ENCODE peak calls at places on chromosomes 16 and 17, in seven cellular contexts. One of them, this sample, is unnamed.

GRCh38 chr17:40071720-40072480 is 9.1 kb downstream of the THRA start:
- DNase-seq in left ventricle myocardium superior: peak; percentile 79
- DNase-seq in amniotic stem cell: no peak
- DNase-seq in stimulated activated CD8-positive, alpha-beta memory T cell treated with anti-CD3 and anti-CD28 coated beads, Interleukin-2, amount 100 ng/mL, for 48 hours: no peak
- DNase-seq in activated naive CD4-positive, alpha-beta T cell treated with anti-CD3 and anti-CD28 coated beads, Interleukin-2, amount 50 U/mL, for 16 hours: no peak
- DNase-seq in non-pigmented ciliary epithelial cell: no peak
- DNase-seq in AML-193: peak; percentile 47
- DNase-seq in this sample: no peak

GRCh38 chr17:47803751-47804150 is 17.8 kb downstream of the OSBPL7 start:
- DNase-seq in left ventricle myocardium superior: no peak
- DNase-seq in amniotic stem cell: no peak
- DNase-seq in stimulated activated CD8-positive, alpha-beta memory T cell treated with anti-CD3 and anti-CD28 coated beads, Interleukin-2, amount 100 ng/mL, for 48 hours: no peak
- DNase-seq in activated naive CD4-positive, alpha-beta T cell treated with anti-CD3 and anti-CD28 coated beads, Interleukin-2, amount 50 U/mL, for 16 hours: no peak
- DNase-seq in non-pigmented ciliary epithelial cell: no peak
- DNase-seq in AML-193: no peak
- DNase-seq in this sample: no peak

GRCh38 chr17:72518810-72519597 is 398.2 kb downstream of the SOX9 start:
- DNase-seq in left ventricle myocardium superior: no peak
- DNase-seq in amniotic stem cell: no peak
- DNase-seq in stimulated activated CD8-positive, alpha-beta memory T cell treated with anti-CD3 and anti-CD28 coated beads, Interleukin-2, amount 100 ng/mL, for 48 hours: no peak
- DNase-seq in activated naive CD4-positive, alpha-beta T cell treated with anti-CD3 and anti-CD28 coated beads, Interleukin-2, amount 50 U/mL, for 16 hours: no peak
- DNase-seq in non-pigmented ciliary epithelial cell: no peak
- DNase-seq in AML-193: no peak
- DNase-seq in this sample: no peak

GRCh38 chr17:41996855-41997164 is 20.4 kb downstream of the DNAJC7 start:
- DNase-seq in left ventricle myocardium superior: no peak
- DNase-seq in amniotic stem cell: no peak
- DNase-seq in stimulated activated CD8-positive, alpha-beta memory T cell treated with anti-CD3 and anti-CD28 coated beads, Interleukin-2, amount 100 ng/mL, for 48 hours: no peak
- DNase-seq in activated naive CD4-positive, alpha-beta T cell treated with anti-CD3 and anti-CD28 coated beads, Interleukin-2, amount 50 U/mL, for 16 hours: no peak
- DNase-seq in non-pigmented ciliary epithelial cell: no peak
- DNase-seq in AML-193: no peak
- DNase-seq in this sample: no peak

GRCh38 chr16:3276679-3277078 is 6.6 kb upstream of the ZNF263 start:
- DNase-seq in left ventricle myocardium superior: no peak
- DNase-seq in amniotic stem cell: no peak
- DNase-seq in stimulated activated CD8-positive, alpha-beta memory T cell treated with anti-CD3 and anti-CD28 coated beads, Interleukin-2, amount 100 ng/mL, for 48 hours: no peak
- DNase-seq in activated naive CD4-positive, alpha-beta T cell treated with anti-CD3 and anti-CD28 coated beads, Interleukin-2, amount 50 U/mL, for 16 hours: no peak
- DNase-seq in non-pigmented ciliary epithelial cell: no peak
- DNase-seq in AML-193: no peak
- DNase-seq in this sample: no peak

GRCh38 chr17:29827179-29827578 is 102.8 kb downstream of the SSH2 start:
- DNase-seq in left ventricle myocardium superior: no peak
- DNase-seq in amniotic stem cell: no peak
- DNase-seq in stimulated activated CD8-positive, alpha-beta memory T cell treated with anti-CD3 and anti-CD28 coated beads, Interleukin-2, amount 100 ng/mL, for 48 hours: no peak
- DNase-seq in activated naive CD4-positive, alpha-beta T cell treated with anti-CD3 and anti-CD28 coated beads, Interleukin-2, amount 50 U/mL, for 16 hours: no peak
- DNase-seq in non-pigmented ciliary epithelial cell: no peak
- DNase-seq in AML-193: no peak
- DNase-seq in this sample: no peak

GRCh38 chr17:66491213-66491612 is 188.8 kb downstream of the PRKCA start:
- DNase-seq in left ventricle myocardium superior: no peak
- DNase-seq in amniotic stem cell: no peak
- DNase-seq in stimulated activated CD8-positive, alpha-beta memory T cell treated with anti-CD3 and anti-CD28 coated beads, Interleukin-2, amount 100 ng/mL, for 48 hours: no peak
- DNase-seq in activated naive CD4-positive, alpha-beta T cell treated with anti-CD3 and anti-CD28 coated beads, Interleukin-2, amount 50 U/mL, for 16 hours: no peak
- DNase-seq in non-pigmented ciliary epithelial cell: no peak
- DNase-seq in AML-193: no peak
- DNase-seq in this sample: no peak

GRCh38 chr17:41655611-41656111 is 31.3 kb upstream of the KRT17 start:
- DNase-seq in left ventricle myocardium superior: no peak
- DNase-seq in amniotic stem cell: no peak
- DNase-seq in stimulated activated CD8-positive, alpha-beta memory T cell treated with anti-CD3 and anti-CD28 coated beads, Interleukin-2, amount 100 ng/mL, for 48 hours: no peak
- DNase-seq in activated naive CD4-positive, alpha-beta T cell treated with anti-CD3 and anti-CD28 coated beads, Interleukin-2, amount 50 U/mL, for 16 hours: no peak
- DNase-seq in non-pigmented ciliary epithelial cell: no peak
- DNase-seq in AML-193: no peak
- DNase-seq in this sample: no peak

GRCh38 chr16:77183137-77183536 is 7.9 kb upstream of the MON1B start:
- DNase-seq in left ventricle myocardium superior: no peak
- DNase-seq in amniotic stem cell: no peak
- DNase-seq in stimulated activated CD8-positive, alpha-beta memory T cell treated with anti-CD3 and anti-CD28 coated beads, Interleukin-2, amount 100 ng/mL, for 48 hours: no peak
- DNase-seq in activated naive CD4-positive, alpha-beta T cell treated with anti-CD3 and anti-CD28 coated beads, Interleukin-2, amount 50 U/mL, for 16 hours: no peak
- DNase-seq in non-pigmented ciliary epithelial cell: no peak
- DNase-seq in AML-193: no peak
- DNase-seq in this sample: no peak

GRCh38 chr17:45370949-45371413 is 54.2 kb upstream of the MAP3K14 start:
- DNase-seq in left ventricle myocardium superior: no peak
- DNase-seq in amniotic stem cell: no peak
- DNase-seq in stimulated activated CD8-positive, alpha-beta memory T cell treated with anti-CD3 and anti-CD28 coated beads, Interleukin-2, amount 100 ng/mL, for 48 hours: no peak
- DNase-seq in activated naive CD4-positive, alpha-beta T cell treated with anti-CD3 and anti-CD28 coated beads, Interleukin-2, amount 50 U/mL, for 16 hours: no peak
- DNase-seq in non-pigmented ciliary epithelial cell: no peak
- DNase-seq in AML-193: no peak
- DNase-seq in this sample: no peak

GRCh38 chr16:68475071-68475470 is 26.8 kb upstream of the SMPD3 start:
- DNase-seq in left ventricle myocardium superior: no peak
- DNase-seq in amniotic stem cell: no peak
- DNase-seq in stimulated activated CD8-positive, alpha-beta memory T cell treated with anti-CD3 and anti-CD28 coated beads, Interleukin-2, amount 100 ng/mL, for 48 hours: no peak
- DNase-seq in activated naive CD4-positive, alpha-beta T cell treated with anti-CD3 and anti-CD28 coated beads, Interleukin-2, amount 50 U/mL, for 16 hours: no peak
- DNase-seq in non-pigmented ciliary epithelial cell: no peak
- DNase-seq in AML-193: no peak
- DNase-seq in this sample: no peak

GRCh38 chr16:85940214-85940613 is 41.3 kb downstream of the IRF8 start:
- DNase-seq in left ventricle myocardium superior: no peak
- DNase-seq in amniotic stem cell: no peak
- DNase-seq in stimulated activated CD8-positive, alpha-beta memory T cell treated with anti-CD3 and anti-CD28 coated beads, Interleukin-2, amount 100 ng/mL, for 48 hours: no peak
- DNase-seq in activated naive CD4-positive, alpha-beta T cell treated with anti-CD3 and anti-CD28 coated beads, Interleukin-2, amount 50 U/mL, for 16 hours: no peak
- DNase-seq in non-pigmented ciliary epithelial cell: no peak
- DNase-seq in AML-193: no peak
- DNase-seq in this sample: no peak

GRCh38 chr16:86763819-86764218 is 185.5 kb downstream of the FOXL1 start:
- DNase-seq in left ventricle myocardium superior: no peak
- DNase-seq in amniotic stem cell: no peak
- DNase-seq in stimulated activated CD8-positive, alpha-beta memory T cell treated with anti-CD3 and anti-CD28 coated beads, Interleukin-2, amount 100 ng/mL, for 48 hours: no peak
- DNase-seq in activated naive CD4-positive, alpha-beta T cell treated with anti-CD3 and anti-CD28 coated beads, Interleukin-2, amount 50 U/mL, for 16 hours: no peak
- DNase-seq in non-pigmented ciliary epithelial cell: no peak
- DNase-seq in AML-193: no peak
- DNase-seq in this sample: no peak

GRCh38 chr16:53099318-53100130 is 44.7 kb downstream of the CHD9 start:
- DNase-seq in left ventricle myocardium superior: peak; percentile 95
- DNase-seq in amniotic stem cell: peak; percentile 73
- DNase-seq in stimulated activated CD8-positive, alpha-beta memory T cell treated with anti-CD3 and anti-CD28 coated beads, Interleukin-2, amount 100 ng/mL, for 48 hours: peak; percentile 47
- DNase-seq in activated naive CD4-positive, alpha-beta T cell treated with anti-CD3 and anti-CD28 coated beads, Interleukin-2, amount 50 U/mL, for 16 hours: peak; percentile 28
- DNase-seq in non-pigmented ciliary epithelial cell: no peak
- DNase-seq in AML-193: peak; percentile 77
- DNase-seq in this sample: peak; percentile 10

GRCh38 chr17:68539536-68540469 is 27.6 kb downstream of the PRKAR1A start:
- DNase-seq in left ventricle myocardium superior: no peak
- DNase-seq in amniotic stem cell: no peak
- DNase-seq in stimulated activated CD8-positive, alpha-beta memory T cell treated with anti-CD3 and anti-CD28 coated beads, Interleukin-2, amount 100 ng/mL, for 48 hours: no peak
- DNase-seq in activated naive CD4-positive, alpha-beta T cell treated with anti-CD3 and anti-CD28 coated beads, Interleukin-2, amount 50 U/mL, for 16 hours: no peak
- DNase-seq in non-pigmented ciliary epithelial cell: no peak
- DNase-seq in AML-193: no peak
- DNase-seq in this sample: no peak

GRCh38 chr17:83053779-83054451 is 25.5 kb upstream of the METRNL start:
- DNase-seq in left ventricle myocardium superior: no peak
- DNase-seq in amniotic stem cell: no peak
- DNase-seq in stimulated activated CD8-positive, alpha-beta memory T cell treated with anti-CD3 and anti-CD28 coated beads, Interleukin-2, amount 100 ng/mL, for 48 hours: peak; percentile 26
- DNase-seq in activated naive CD4-positive, alpha-beta T cell treated with anti-CD3 and anti-CD28 coated beads, Interleukin-2, amount 50 U/mL, for 16 hours: no peak
- DNase-seq in non-pigmented ciliary epithelial cell: no peak
- DNase-seq in AML-193: peak; percentile 89
- DNase-seq in this sample: no peak

GRCh38 chr17:56893503-56893902 is 20.3 kb downstream of the TRIM25 start:
- DNase-seq in left ventricle myocardium superior: no peak
- DNase-seq in amniotic stem cell: no peak
- DNase-seq in stimulated activated CD8-positive, alpha-beta memory T cell treated with anti-CD3 and anti-CD28 coated beads, Interleukin-2, amount 100 ng/mL, for 48 hours: no peak
- DNase-seq in activated naive CD4-positive, alpha-beta T cell treated with anti-CD3 and anti-CD28 coated beads, Interleukin-2, amount 50 U/mL, for 16 hours: no peak
- DNase-seq in non-pigmented ciliary epithelial cell: no peak
- DNase-seq in AML-193: no peak
- DNase-seq in this sample: no peak

GRCh38 chr16:10027553-10027952 is 154.7 kb downstream of the GRIN2A start:
- DNase-seq in left ventricle myocardium superior: no peak
- DNase-seq in amniotic stem cell: no peak
- DNase-seq in stimulated activated CD8-positive, alpha-beta memory T cell treated with anti-CD3 and anti-CD28 coated beads, Interleukin-2, amount 100 ng/mL, for 48 hours: no peak
- DNase-seq in activated naive CD4-positive, alpha-beta T cell treated with anti-CD3 and anti-CD28 coated beads, Interleukin-2, amount 50 U/mL, for 16 hours: no peak
- DNase-seq in non-pigmented ciliary epithelial cell: no peak
- DNase-seq in AML-193: no peak
- DNase-seq in this sample: no peak

GRCh38 chr17:72152392-72152727 is 31.5 kb downstream of the SOX9 start:
- DNase-seq in left ventricle myocardium superior: no peak
- DNase-seq in amniotic stem cell: no peak
- DNase-seq in stimulated activated CD8-positive, alpha-beta memory T cell treated with anti-CD3 and anti-CD28 coated beads, Interleukin-2, amount 100 ng/mL, for 48 hours: no peak
- DNase-seq in activated naive CD4-positive, alpha-beta T cell treated with anti-CD3 and anti-CD28 coated beads, Interleukin-2, amount 50 U/mL, for 16 hours: no peak
- DNase-seq in non-pigmented ciliary epithelial cell: no peak
- DNase-seq in AML-193: no peak
- DNase-seq in this sample: no peak

GRCh38 chr17:73650147-73650546 is 5.9 kb upstream of the SDK2 start:
- DNase-seq in left ventricle myocardium superior: no peak
- DNase-seq in amniotic stem cell: no peak
- DNase-seq in stimulated activated CD8-positive, alpha-beta memory T cell treated with anti-CD3 and anti-CD28 coated beads, Interleukin-2, amount 100 ng/mL, for 48 hours: no peak
- DNase-seq in activated naive CD4-positive, alpha-beta T cell treated with anti-CD3 and anti-CD28 coated beads, Interleukin-2, amount 50 U/mL, for 16 hours: no peak
- DNase-seq in non-pigmented ciliary epithelial cell: no peak
- DNase-seq in AML-193: peak; percentile 47
- DNase-seq in this sample: no peak

GRCh38 chr16:2507052-2507678 is 6.6 kb upstream of the ATP6V0C start:
- DNase-seq in left ventricle myocardium superior: peak; percentile 67
- DNase-seq in amniotic stem cell: no peak
- DNase-seq in stimulated activated CD8-positive, alpha-beta memory T cell treated with anti-CD3 and anti-CD28 coated beads, Interleukin-2, amount 100 ng/mL, for 48 hours: no peak
- DNase-seq in activated naive CD4-positive, alpha-beta T cell treated with anti-CD3 and anti-CD28 coated beads, Interleukin-2, amount 50 U/mL, for 16 hours: no peak
- DNase-seq in non-pigmented ciliary epithelial cell: no peak
- DNase-seq in AML-193: no peak
- DNase-seq in this sample: no peak

GRCh38 chr17:27586203-27586701 is 44.7 kb upstream of the LGALS9 start:
- DNase-seq in left ventricle myocardium superior: no peak
- DNase-seq in amniotic stem cell: peak; percentile 29
- DNase-seq in stimulated activated CD8-positive, alpha-beta memory T cell treated with anti-CD3 and anti-CD28 coated beads, Interleukin-2, amount 100 ng/mL, for 48 hours: no peak
- DNase-seq in activated naive CD4-positive, alpha-beta T cell treated with anti-CD3 and anti-CD28 coated beads, Interleukin-2, amount 50 U/mL, for 16 hours: no peak
- DNase-seq in non-pigmented ciliary epithelial cell: no peak
- DNase-seq in AML-193: no peak
- DNase-seq in this sample: no peak

GRCh38 chr17:28875856-28876564 is 21.2 kb downstream of the ERAL1 start:
- DNase-seq in left ventricle myocardium superior: peak; percentile 6
- DNase-seq in amniotic stem cell: no peak
- DNase-seq in stimulated activated CD8-positive, alpha-beta memory T cell treated with anti-CD3 and anti-CD28 coated beads, Interleukin-2, amount 100 ng/mL, for 48 hours: no peak
- DNase-seq in activated naive CD4-positive, alpha-beta T cell treated with anti-CD3 and anti-CD28 coated beads, Interleukin-2, amount 50 U/mL, for 16 hours: no peak
- DNase-seq in non-pigmented ciliary epithelial cell: no peak
- DNase-seq in AML-193: no peak
- DNase-seq in this sample: no peak

GRCh38 chr17:80009391-80010282 is 26.0 kb downstream of the TBC1D16 start:
- DNase-seq in left ventricle myocardium superior: no peak
- DNase-seq in amniotic stem cell: no peak
- DNase-seq in stimulated activated CD8-positive, alpha-beta memory T cell treated with anti-CD3 and anti-CD28 coated beads, Interleukin-2, amount 100 ng/mL, for 48 hours: no peak
- DNase-seq in activated naive CD4-positive, alpha-beta T cell treated with anti-CD3 and anti-CD28 coated beads, Interleukin-2, amount 50 U/mL, for 16 hours: no peak
- DNase-seq in non-pigmented ciliary epithelial cell: no peak
- DNase-seq in AML-193: no peak
- DNase-seq in this sample: no peak

GRCh38 chr17:19646788-19647696 is 1.5 kb upstream of the ALDH3A2 start:
- DNase-seq in left ventricle myocardium superior: no peak
- DNase-seq in amniotic stem cell: no peak
- DNase-seq in stimulated activated CD8-positive, alpha-beta memory T cell treated with anti-CD3 and anti-CD28 coated beads, Interleukin-2, amount 100 ng/mL, for 48 hours: no peak
- DNase-seq in activated naive CD4-positive, alpha-beta T cell treated with anti-CD3 and anti-CD28 coated beads, Interleukin-2, amount 50 U/mL, for 16 hours: no peak
- DNase-seq in non-pigmented ciliary epithelial cell: no peak
- DNase-seq in AML-193: no peak
- DNase-seq in this sample: no peak

GRCh38 chr16:72902276-72902675 is 145.7 kb downstream of the ZFHX3 start:
- DNase-seq in left ventricle myocardium superior: no peak
- DNase-seq in amniotic stem cell: no peak
- DNase-seq in stimulated activated CD8-positive, alpha-beta memory T cell treated with anti-CD3 and anti-CD28 coated beads, Interleukin-2, amount 100 ng/mL, for 48 hours: no peak
- DNase-seq in activated naive CD4-positive, alpha-beta T cell treated with anti-CD3 and anti-CD28 coated beads, Interleukin-2, amount 50 U/mL, for 16 hours: no peak
- DNase-seq in non-pigmented ciliary epithelial cell: no peak
- DNase-seq in AML-193: no peak
- DNase-seq in this sample: no peak

GRCh38 chr17:43723697-43724359 is 34.8 kb downstream of the SOST start:
- DNase-seq in left ventricle myocardium superior: no peak
- DNase-seq in amniotic stem cell: peak; percentile 26
- DNase-seq in stimulated activated CD8-positive, alpha-beta memory T cell treated with anti-CD3 and anti-CD28 coated beads, Interleukin-2, amount 100 ng/mL, for 48 hours: no peak
- DNase-seq in activated naive CD4-positive, alpha-beta T cell treated with anti-CD3 and anti-CD28 coated beads, Interleukin-2, amount 50 U/mL, for 16 hours: no peak
- DNase-seq in non-pigmented ciliary epithelial cell: no peak
- DNase-seq in AML-193: no peak
- DNase-seq in this sample: no peak

GRCh38 chr17:57370051-57370581 is 113.8 kb downstream of the MSI2 start:
- DNase-seq in left ventricle myocardium superior: no peak
- DNase-seq in amniotic stem cell: peak; percentile 38
- DNase-seq in stimulated activated CD8-positive, alpha-beta memory T cell treated with anti-CD3 and anti-CD28 coated beads, Interleukin-2, amount 100 ng/mL, for 48 hours: no peak
- DNase-seq in activated naive CD4-positive, alpha-beta T cell treated with anti-CD3 and anti-CD28 coated beads, Interleukin-2, amount 50 U/mL, for 16 hours: no peak
- DNase-seq in non-pigmented ciliary epithelial cell: peak; percentile 69
- DNase-seq in AML-193: peak; percentile 65
- DNase-seq in this sample: no peak

GRCh38 chr17:69335018-69335417 is 8.1 kb upstream of the ABCA5 start:
- DNase-seq in left ventricle myocardium superior: no peak
- DNase-seq in amniotic stem cell: no peak
- DNase-seq in stimulated activated CD8-positive, alpha-beta memory T cell treated with anti-CD3 and anti-CD28 coated beads, Interleukin-2, amount 100 ng/mL, for 48 hours: no peak
- DNase-seq in activated naive CD4-positive, alpha-beta T cell treated with anti-CD3 and anti-CD28 coated beads, Interleukin-2, amount 50 U/mL, for 16 hours: no peak
- DNase-seq in non-pigmented ciliary epithelial cell: no peak
- DNase-seq in AML-193: peak; percentile 52
- DNase-seq in this sample: no peak

GRCh38 chr17:28612531-28612930 is 1.5 kb downstream of the RSKR start:
- DNase-seq in left ventricle myocardium superior: no peak
- DNase-seq in amniotic stem cell: no peak
- DNase-seq in stimulated activated CD8-positive, alpha-beta memory T cell treated with anti-CD3 and anti-CD28 coated beads, Interleukin-2, amount 100 ng/mL, for 48 hours: no peak
- DNase-seq in activated naive CD4-positive, alpha-beta T cell treated with anti-CD3 and anti-CD28 coated beads, Interleukin-2, amount 50 U/mL, for 16 hours: no peak
- DNase-seq in non-pigmented ciliary epithelial cell: no peak
- DNase-seq in AML-193: no peak
- DNase-seq in this sample: no peak

GRCh38 chr17:2095536-2095910 is 40.6 kb downstream of the HIC1 start:
- DNase-seq in left ventricle myocardium superior: no peak
- DNase-seq in amniotic stem cell: no peak
- DNase-seq in stimulated activated CD8-positive, alpha-beta memory T cell treated with anti-CD3 and anti-CD28 coated beads, Interleukin-2, amount 100 ng/mL, for 48 hours: no peak
- DNase-seq in activated naive CD4-positive, alpha-beta T cell treated with anti-CD3 and anti-CD28 coated beads, Interleukin-2, amount 50 U/mL, for 16 hours: no peak
- DNase-seq in non-pigmented ciliary epithelial cell: no peak
- DNase-seq in AML-193: no peak
- DNase-seq in this sample: no peak

GRCh38 chr17:73452056-73452455 is 140.3 kb upstream of the CDC42EP4 start:
- DNase-seq in left ventricle myocardium superior: no peak
- DNase-seq in amniotic stem cell: no peak
- DNase-seq in stimulated activated CD8-positive, alpha-beta memory T cell treated with anti-CD3 and anti-CD28 coated beads, Interleukin-2, amount 100 ng/mL, for 48 hours: no peak
- DNase-seq in activated naive CD4-positive, alpha-beta T cell treated with anti-CD3 and anti-CD28 coated beads, Interleukin-2, amount 50 U/mL, for 16 hours: no peak
- DNase-seq in non-pigmented ciliary epithelial cell: no peak
- DNase-seq in AML-193: no peak
- DNase-seq in this sample: no peak

GRCh38 chr16:13957197-13958078 is 37.5 kb downstream of the ERCC4 start:
- DNase-seq in left ventricle myocardium superior: peak; percentile 67
- DNase-seq in amniotic stem cell: peak; percentile 78
- DNase-seq in stimulated activated CD8-positive, alpha-beta memory T cell treated with anti-CD3 and anti-CD28 coated beads, Interleukin-2, amount 100 ng/mL, for 48 hours: no peak
- DNase-seq in activated naive CD4-positive, alpha-beta T cell treated with anti-CD3 and anti-CD28 coated beads, Interleukin-2, amount 50 U/mL, for 16 hours: no peak
- DNase-seq in non-pigmented ciliary epithelial cell: peak; percentile 85
- DNase-seq in AML-193: peak; percentile 85
- DNase-seq in this sample: no peak

GRCh38 chr16:48366165-48367093 is 18.8 kb downstream of the SIAH1 start:
- DNase-seq in left ventricle myocardium superior: no peak
- DNase-seq in amniotic stem cell: peak; percentile 77
- DNase-seq in stimulated activated CD8-positive, alpha-beta memory T cell treated with anti-CD3 and anti-CD28 coated beads, Interleukin-2, amount 100 ng/mL, for 48 hours: no peak
- DNase-seq in activated naive CD4-positive, alpha-beta T cell treated with anti-CD3 and anti-CD28 coated beads, Interleukin-2, amount 50 U/mL, for 16 hours: peak; percentile 65
- DNase-seq in non-pigmented ciliary epithelial cell: peak; percentile 67
- DNase-seq in AML-193: peak; percentile 68
- DNase-seq in this sample: peak; percentile 18

GRCh38 chr16:66188786-66189725 is 177.4 kb upstream of the CDH5 start:
- DNase-seq in left ventricle myocardium superior: no peak
- DNase-seq in amniotic stem cell: no peak
- DNase-seq in stimulated activated CD8-positive, alpha-beta memory T cell treated with anti-CD3 and anti-CD28 coated beads, Interleukin-2, amount 100 ng/mL, for 48 hours: no peak
- DNase-seq in activated naive CD4-positive, alpha-beta T cell treated with anti-CD3 and anti-CD28 coated beads, Interleukin-2, amount 50 U/mL, for 16 hours: no peak
- DNase-seq in non-pigmented ciliary epithelial cell: no peak
- DNase-seq in AML-193: no peak
- DNase-seq in this sample: no peak

GRCh38 chr17:20256144-20256543 is 211.2 kb downstream of the LGALS9B start:
- DNase-seq in left ventricle myocardium superior: no peak
- DNase-seq in amniotic stem cell: no peak
- DNase-seq in stimulated activated CD8-positive, alpha-beta memory T cell treated with anti-CD3 and anti-CD28 coated beads, Interleukin-2, amount 100 ng/mL, for 48 hours: no peak
- DNase-seq in activated naive CD4-positive, alpha-beta T cell treated with anti-CD3 and anti-CD28 coated beads, Interleukin-2, amount 50 U/mL, for 16 hours: no peak
- DNase-seq in non-pigmented ciliary epithelial cell: no peak
- DNase-seq in AML-193: no peak
- DNase-seq in this sample: no peak

GRCh38 chr17:28643979-28644781 is 778 bp downstream of the BLTP2 start:
- DNase-seq in left ventricle myocardium superior: peak; percentile 44
- DNase-seq in amniotic stem cell: peak; percentile 46
- DNase-seq in stimulated activated CD8-positive, alpha-beta memory T cell treated with anti-CD3 and anti-CD28 coated beads, Interleukin-2, amount 100 ng/mL, for 48 hours: peak; percentile 17
- DNase-seq in activated naive CD4-positive, alpha-beta T cell treated with anti-CD3 and anti-CD28 coated beads, Interleukin-2, amount 50 U/mL, for 16 hours: peak; percentile 29
- DNase-seq in non-pigmented ciliary epithelial cell: no peak
- DNase-seq in AML-193: peak; percentile 79
- DNase-seq in this sample: no peak